ENCODE peak calls at places on chromosomes 5 and 9, in four cellular contexts. M, K, I and Y are unnamed samples.

GRCh38 chr9:133488686-133489252 is 9.9 kb upstream of the SLC2A6 start:
- DNase-seq in K (no peak), M (no peak), I (no peak), Y (no peak)

GRCh38 chr5:150436141-150436680 is 13.3 kb downstream of the RPS14 start:
- DNase-seq in M (peak), I (peak), K (peak), Y (peak)

GRCh38 chr5:66356011-66356565 is 212.0 kb downstream of the SREK1 start:
- DNase-seq in K (no peak), I (no peak), M (no peak), Y (no peak)

GRCh38 chr9:92954078-92954861 is 6.9 kb downstream of the FGD3 start:
- DNase-seq in I (no peak), M (peak), K (peak), Y (peak)

GRCh38 chr5:113495402-113495801 is 7.1 kb upstream of the MCC start:
- DNase-seq in I (no peak), K (no peak), M (no peak), Y (peak)

GRCh38 chr5:60540855-60541805 is 158.8 kb downstream of the DEPDC1B start:
- DNase-seq in I (no peak), K (no peak), M (no peak), Y (peak)

GRCh38 chr5:132138260-132138659 is 64.7 kb downstream of the CSF2 start:
- DNase-seq in M (no peak), I (no peak), K (no peak), Y (peak)

GRCh38 chr5:110727025-110727314 is 499 bp upstream of the TMEM232 start:
- DNase-seq in K (no peak), M (no peak), I (no peak), Y (peak)

GRCh38 chr5:102760815-102761214 is 5.7 kb downstream of the PAM start:
- DNase-seq in M (peak), I (no peak), K (no peak), Y (peak)

GRCh38 chr9:125523681-125524080 is 183.3 kb downstream of the MAPKAP1 start:
- DNase-seq in K (no peak), I (no peak), M (no peak), Y (no peak)

GRCh38 chr9:130282000-130282700 is 16.6 kb downstream of the HMCN2 start:
- DNase-seq in K (no peak), I (peak), M (peak), Y (no peak)

GRCh38 chr9:91361294-91362201 is at the start of gene AUH:
- DNase-seq in M (peak), K (peak), I (peak), Y (peak)

GRCh38 chr9:107367727-107368502 is 84.8 kb downstream of the RAD23B start:
- DNase-seq in I (no peak), K (no peak), M (no peak), Y (no peak)

GRCh38 chr5:17898766-17899165 is 264.5 kb downstream of the TAF11L14 start:
- DNase-seq in I (no peak), M (no peak), K (no peak), Y (no peak)

GRCh38 chr9:35342221-35342620 is 147.7 kb upstream of the RUSC2 start:
- DNase-seq in I (no peak), M (no peak), K (no peak), Y (peak)

GRCh38 chr5:111072949-111073682 is 1.6 kb downstream of the TSLP start:
- DNase-seq in I (peak), K (peak), M (peak), Y (peak)

GRCh38 chr5:72117281-72117680 is 10.0 kb downstream of the MAP1B start:
- DNase-seq in K (no peak), I (no peak), M (no peak), Y (no peak)

GRCh38 chr5:68898961-68899471 is 194.8 kb upstream of the SLC30A5 start:
- DNase-seq in K (no peak), I (no peak), M (no peak), Y (peak)

GRCh38 chr9:27331393-27331792 is 34.4 kb upstream of the EQTN start:
- DNase-seq in K (no peak), M (no peak), I (no peak), Y (no peak)

GRCh38 chr5:167939686-167940085 is 351.8 kb upstream of the WWC1 start:
- DNase-seq in K (no peak), I (no peak), M (no peak), Y (peak)

GRCh38 chr5:167940911-167941310 is 350.5 kb upstream of the WWC1 start:
- DNase-seq in I (no peak), K (no peak), M (no peak), Y (peak)

GRCh38 chr5:167945542-167946384 is 345.7 kb upstream of the WWC1 start:
- DNase-seq in I (no peak), K (peak), M (peak), Y (peak)

GRCh38 chr5:167944121-167944858 is 347.2 kb upstream of the WWC1 start:
- DNase-seq in K (peak), M (peak), I (no peak), Y (no peak)

GRCh38 chr5:167943353-167943752 is 348.1 kb upstream of the WWC1 start:
- DNase-seq in M (no peak), K (no peak), I (no peak), Y (no peak)
- H3K4me3 ChIP-seq in M (no peak), K (peak), I (no peak), Y (no peak)

GRCh38 chr5:77397686-77398300 is 94.3 kb downstream of the WDR41 start:
- DNase-seq in M (no peak), I (no peak), K (no peak), Y (no peak)
- TF ChIP-seq CTCF in M (no peak), I (no peak), K (no peak), Y (no peak)

GRCh38 chr5:149285153-149285552 is 13.5 kb downstream of the AFAP1L1 start:
- DNase-seq in I (no peak), M (no peak), K (no peak), Y (no peak)

GRCh38 chr5:149283611-149284480 is 12.2 kb downstream of the AFAP1L1 start:
- DNase-seq in I (no peak), M (no peak), K (no peak), Y (peak)

GRCh38 chr5:149282027-149282965 is 10.6 kb downstream of the AFAP1L1 start:
- DNase-seq in I (peak), M (no peak), K (no peak), Y (no peak)

GRCh38 chr5:149282966-149283332 is 11.3 kb downstream of the AFAP1L1 start:
- DNase-seq in M (no peak), I (no peak), K (no peak), Y (no peak)

DNA sequence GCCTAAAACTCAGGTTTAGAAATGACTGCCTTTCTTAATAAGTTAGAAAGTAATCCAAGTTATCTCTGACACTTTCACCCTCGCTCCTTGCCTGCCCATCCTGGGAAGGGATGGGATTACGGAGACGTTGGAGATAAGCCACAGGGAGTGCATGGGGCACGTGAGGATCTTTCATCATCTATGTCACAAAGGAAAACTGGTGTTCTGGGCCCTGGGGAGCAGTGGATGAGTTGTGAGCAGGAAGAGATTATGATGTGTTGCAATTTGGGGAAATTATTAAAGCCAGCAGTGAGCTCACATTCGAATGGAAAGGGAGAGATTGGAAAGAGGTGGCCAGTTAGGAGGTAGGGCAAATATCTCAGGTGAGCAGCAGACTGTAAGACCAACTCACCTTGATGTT is 12.8 kb downstream of the AFAP1L1 start:
- DNase-seq in M (no peak), K (no peak), I (peak), Y (peak)
- H3K4me3 ChIP-seq in M (no peak), K (peak), I (peak), Y (no peak)

DNA sequence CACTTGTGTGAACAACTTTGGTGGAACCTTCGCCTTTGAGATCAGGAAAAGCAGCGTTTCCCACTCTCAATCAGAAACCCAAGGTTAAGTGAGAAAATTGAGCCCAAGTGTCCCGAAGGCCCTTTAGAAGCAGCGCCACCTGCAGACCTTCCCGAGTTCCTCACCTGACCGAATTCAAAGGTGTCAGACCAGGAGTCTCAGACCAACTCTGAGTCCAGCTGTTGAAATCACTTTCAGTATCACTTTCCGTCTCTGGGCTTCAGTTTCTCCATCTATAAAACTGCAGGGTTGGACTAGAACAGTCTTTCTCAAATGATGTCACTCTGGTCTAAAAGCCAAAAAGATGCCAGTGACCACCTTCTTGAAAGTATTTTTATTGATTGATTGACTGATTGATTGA is 31.7 kb upstream of the GRHPR start:
- DNase-seq in K (no peak), M (no peak), I (no peak), Y (no peak)
- TF ChIP-seq CTCF in K (peak), M (no peak), I (no peak), Y (peak)

GRCh38 chr5:43571237-43571636 is 14.4 kb upstream of the PAIP1 start:
- DNase-seq in M (no peak), K (no peak), I (no peak), Y (peak)
- H3K4me3 ChIP-seq in M (peak), K (peak), I (peak), Y (peak)

GRCh38 chr5:149356391-149356790 is 1.5 kb upstream of the PCYOX1L start:
- DNase-seq in K (no peak), M (no peak), I (no peak), Y (peak)
- TF ChIP-seq CTCF in K (no peak), M (no peak), I (no peak), Y (no peak)